ENCODE peak calls at places on chromosomes 12 and 14, in nine cellular contexts. One of them, this sample, is unnamed.

GRCh38 chr12:44372259-44372658 is 503.9 kb downstream of the NELL2 start:
- DNase-seq in SK-N-SH: peak
- DNase-seq in breast epithelium: no peak
- DNase-seq in GM23338: no peak
- DNase-seq in HCT116: no peak
- DNase-seq in HL-60: no peak
- DNase-seq in GM12892: no peak
- DNase-seq in stomach: no peak
- DNase-seq in transverse colon: no peak
- DNase-seq in this sample: no peak

GRCh38 chr12:109284392-109284791 is 24.7 kb downstream of the FOXN4 start:
- DNase-seq in SK-N-SH: no peak
- DNase-seq in breast epithelium: no peak
- DNase-seq in GM23338: no peak
- DNase-seq in HCT116: no peak
- DNase-seq in HL-60: no peak
- DNase-seq in GM12892: no peak
- DNase-seq in stomach: no peak
- DNase-seq in transverse colon: no peak
- DNase-seq in this sample: no peak

GRCh38 chr14:83757896-83758295 is 1772.0 kb upstream of the FLRT2 start:
- DNase-seq in SK-N-SH: no peak
- DNase-seq in breast epithelium: no peak
- DNase-seq in GM23338: no peak
- DNase-seq in HCT116: no peak
- DNase-seq in HL-60: no peak
- DNase-seq in GM12892: no peak
- DNase-seq in stomach: no peak
- DNase-seq in transverse colon: no peak
- DNase-seq in this sample: no peak

GRCh38 chr12:132554857-132555630 is 55.3 kb downstream of the LRCOL1 start:
- DNase-seq in SK-N-SH: peak
- DNase-seq in breast epithelium: no peak
- DNase-seq in GM23338: peak
- DNase-seq in HCT116: no peak
- DNase-seq in HL-60: peak
- DNase-seq in GM12892: no peak
- DNase-seq in stomach: no peak
- DNase-seq in transverse colon: no peak
- DNase-seq in this sample: no peak

GRCh38 chr12:63495974-63496373 is 172.3 kb downstream of the DPY19L2 start:
- DNase-seq in SK-N-SH: no peak
- DNase-seq in breast epithelium: no peak
- DNase-seq in GM23338: no peak
- DNase-seq in HCT116: no peak
- DNase-seq in HL-60: no peak
- DNase-seq in GM12892: no peak
- DNase-seq in stomach: no peak
- DNase-seq in transverse colon: no peak
- DNase-seq in this sample: no peak

GRCh38 chr12:24482882-24483604 is 465.9 kb downstream of the BCAT1 start:
- DNase-seq in SK-N-SH: no peak
- DNase-seq in breast epithelium: no peak
- DNase-seq in GM23338: no peak
- DNase-seq in HCT116: no peak
- DNase-seq in HL-60: no peak
- DNase-seq in GM12892: no peak
- DNase-seq in stomach: no peak
- DNase-seq in transverse colon: no peak
- DNase-seq in this sample: no peak

GRCh38 chr14:100898465-100898864 is 5.1 kb downstream of the RTL1 start:
- DNase-seq in SK-N-SH: no peak
- DNase-seq in breast epithelium: peak
- DNase-seq in GM23338: no peak
- DNase-seq in HCT116: no peak
- DNase-seq in HL-60: no peak
- DNase-seq in GM12892: no peak
- DNase-seq in stomach: no peak
- DNase-seq in transverse colon: no peak
- DNase-seq in this sample: no peak

GRCh38 chr12:119415714-119416113 is 81.2 kb downstream of the CCDC60 start:
- DNase-seq in SK-N-SH: no peak
- DNase-seq in breast epithelium: no peak
- DNase-seq in GM23338: no peak
- DNase-seq in HCT116: no peak
- DNase-seq in HL-60: no peak
- DNase-seq in GM12892: no peak
- DNase-seq in stomach: no peak
- DNase-seq in transverse colon: no peak
- DNase-seq in this sample: no peak

DNA sequence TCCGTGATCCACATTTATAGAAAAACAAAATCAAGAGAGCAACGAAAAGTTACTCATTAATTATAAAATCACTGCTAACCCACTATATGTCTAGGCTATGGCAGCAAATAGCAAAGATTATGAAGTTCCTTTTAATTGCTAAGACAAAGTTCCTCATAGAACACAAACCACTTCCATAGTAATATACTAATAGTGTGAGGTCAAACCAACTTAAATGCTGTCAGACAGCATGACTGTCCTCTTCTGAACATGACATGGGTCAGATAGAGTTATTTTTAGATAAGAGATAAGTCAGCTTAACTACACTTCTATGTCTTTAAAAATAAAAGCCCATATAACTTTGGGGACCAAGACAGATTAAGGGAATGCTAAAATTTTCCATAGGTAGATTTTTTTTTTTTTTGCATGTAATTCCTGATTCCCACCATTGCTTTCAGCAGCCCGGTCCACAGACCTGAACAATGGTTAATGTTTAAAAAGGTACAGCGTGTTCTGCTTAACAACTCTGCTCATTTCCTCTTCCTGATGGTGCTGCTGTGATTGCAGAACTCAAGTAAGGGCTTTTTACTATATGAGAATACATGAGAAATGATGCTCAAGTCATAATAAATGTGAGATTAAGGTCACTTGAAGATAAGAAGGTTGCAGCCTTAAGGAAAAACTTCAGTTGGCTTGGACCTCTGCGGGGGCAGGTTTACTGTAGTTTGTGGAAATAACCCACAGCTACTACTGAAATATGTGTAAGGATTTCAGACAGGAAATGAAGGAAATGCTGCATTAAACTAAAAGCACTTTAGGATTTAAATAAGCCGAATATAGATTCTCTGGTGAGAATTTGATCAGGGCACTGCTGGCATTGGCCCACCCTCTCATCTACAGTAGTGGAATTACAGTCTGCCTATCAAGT is 37.7 kb upstream of the DUSP6 start:
- DNase-seq in SK-N-SH: no peak
- DNase-seq in breast epithelium: no peak
- DNase-seq in GM23338: no peak
- DNase-seq in HCT116: no peak
- DNase-seq in HL-60: no peak
- DNase-seq in GM12892: no peak
- DNase-seq in stomach: no peak
- DNase-seq in transverse colon: peak
- DNase-seq in this sample: no peak
- TF ChIP-seq POLR2AphosphoS5 in SK-N-SH: no peak
- TF ChIP-seq POLR2AphosphoS5 in breast epithelium: no peak
- TF ChIP-seq POLR2AphosphoS5 in GM23338: no peak
- TF ChIP-seq POLR2AphosphoS5 in HCT116: no peak
- TF ChIP-seq POLR2AphosphoS5 in HL-60: no peak
- TF ChIP-seq POLR2AphosphoS5 in GM12892: no peak
- TF ChIP-seq POLR2AphosphoS5 in stomach: no peak
- TF ChIP-seq POLR2AphosphoS5 in transverse colon: peak
- TF ChIP-seq POLR2AphosphoS5 in this sample: no peak

DNA sequence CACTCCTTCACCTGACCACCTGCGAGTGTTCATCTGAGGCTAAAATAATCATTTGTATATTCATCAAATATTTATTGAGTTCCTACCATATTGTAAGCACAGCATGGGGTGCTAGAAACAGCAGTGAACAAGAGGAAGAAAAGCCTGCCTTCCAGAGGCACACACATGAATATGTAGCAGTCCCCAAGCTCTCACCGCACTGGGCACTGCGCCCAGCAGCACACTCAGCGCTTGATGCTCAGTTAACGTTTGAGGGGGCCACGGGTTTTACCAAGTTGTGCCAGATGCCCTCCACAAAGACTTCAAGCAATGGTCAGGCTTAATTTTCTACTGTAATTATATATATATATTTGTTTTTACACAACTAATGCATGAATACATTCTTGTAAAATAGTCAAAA is 52.0 kb downstream of the HELB start:
- DNase-seq in SK-N-SH: no peak
- DNase-seq in breast epithelium: no peak
- DNase-seq in GM23338: no peak
- DNase-seq in HCT116: no peak
- DNase-seq in HL-60: no peak
- DNase-seq in GM12892: no peak
- DNase-seq in stomach: no peak
- DNase-seq in transverse colon: no peak
- DNase-seq in this sample: no peak
- TF ChIP-seq POLR2AphosphoS5 in SK-N-SH: no peak
- TF ChIP-seq POLR2AphosphoS5 in breast epithelium: no peak
- TF ChIP-seq POLR2AphosphoS5 in GM23338: no peak
- TF ChIP-seq POLR2AphosphoS5 in HCT116: no peak
- TF ChIP-seq POLR2AphosphoS5 in HL-60: no peak
- TF ChIP-seq POLR2AphosphoS5 in GM12892: no peak
- TF ChIP-seq POLR2AphosphoS5 in stomach: no peak
- TF ChIP-seq POLR2AphosphoS5 in transverse colon: no peak
- TF ChIP-seq POLR2AphosphoS5 in this sample: no peak

GRCh38 chr14:54567224-54567633 is 301 bp downstream of the SAMD4A start:
- DNase-seq in SK-N-SH: peak
- DNase-seq in breast epithelium: peak
- DNase-seq in GM23338: peak
- DNase-seq in HCT116: no peak
- DNase-seq in HL-60: no peak
- DNase-seq in GM12892: no peak
- DNase-seq in stomach: peak
- DNase-seq in transverse colon: peak
- DNase-seq in this sample: peak

GRCh38 chr14:54570047-54570446 is 3.1 kb downstream of the SAMD4A start:
- DNase-seq in SK-N-SH: no peak
- DNase-seq in breast epithelium: no peak
- DNase-seq in GM23338: no peak
- DNase-seq in HCT116: no peak
- DNase-seq in HL-60: no peak
- DNase-seq in GM12892: no peak
- DNase-seq in stomach: no peak
- DNase-seq in transverse colon: no peak
- DNase-seq in this sample: no peak

GRCh38 chr14:54567634-54568561 is 970 bp downstream of the SAMD4A start:
- DNase-seq in SK-N-SH: peak
- DNase-seq in breast epithelium: peak
- DNase-seq in GM23338: peak
- DNase-seq in HCT116: no peak
- DNase-seq in HL-60: peak
- DNase-seq in GM12892: peak
- DNase-seq in stomach: peak
- DNase-seq in transverse colon: peak
- DNase-seq in this sample: peak

GRCh38 chr14:54570651-54571415 is 3.9 kb downstream of the SAMD4A start:
- DNase-seq in SK-N-SH: no peak
- DNase-seq in breast epithelium: no peak
- DNase-seq in GM23338: no peak
- DNase-seq in HCT116: no peak
- DNase-seq in HL-60: no peak
- DNase-seq in GM12892: no peak
- DNase-seq in stomach: no peak
- DNase-seq in transverse colon: no peak
- DNase-seq in this sample: no peak

DNA sequence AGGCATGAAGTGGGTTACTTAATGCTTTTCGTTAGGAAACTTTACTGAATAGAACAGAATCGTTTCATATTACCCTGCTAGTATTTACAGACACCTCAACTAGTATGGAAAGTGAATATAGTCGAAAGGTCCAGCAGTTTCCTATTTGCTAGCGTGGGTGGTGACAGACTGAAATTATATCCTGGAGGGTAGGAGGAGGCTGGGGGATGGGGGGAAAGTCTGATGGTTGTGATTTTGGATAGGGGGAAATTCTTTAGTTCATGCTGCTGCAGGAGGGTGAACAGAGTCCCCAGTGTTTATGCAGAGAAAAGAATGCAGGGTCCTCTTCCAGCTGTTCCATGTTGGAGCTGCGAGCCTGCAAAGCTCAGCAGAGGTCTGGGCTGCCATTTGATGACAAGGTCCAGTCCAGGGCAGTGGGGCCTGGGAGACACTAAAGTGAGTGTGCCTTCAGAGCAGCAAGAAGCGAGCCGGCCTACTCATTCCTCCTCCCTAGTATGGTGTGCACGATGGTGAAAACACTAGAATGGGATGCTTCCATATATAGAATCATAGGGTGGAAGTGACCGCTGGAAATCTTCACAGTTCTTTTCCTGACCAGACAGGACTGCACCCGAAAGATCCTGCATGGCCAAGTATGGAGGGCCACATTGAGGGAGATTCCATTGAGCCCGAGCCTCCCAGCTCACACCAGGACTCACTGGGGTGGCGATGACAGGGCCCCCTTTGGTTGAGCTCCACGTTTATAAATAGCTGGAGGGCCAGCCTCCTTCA is 2.1 kb downstream of the SAMD4A start:
- DNase-seq in SK-N-SH: no peak
- DNase-seq in breast epithelium: no peak
- DNase-seq in GM23338: no peak
- DNase-seq in HCT116: no peak
- DNase-seq in HL-60: no peak
- DNase-seq in GM12892: no peak
- DNase-seq in stomach: no peak
- DNase-seq in transverse colon: peak
- DNase-seq in this sample: no peak
- TF ChIP-seq POLR2AphosphoS5 in SK-N-SH: no peak
- TF ChIP-seq POLR2AphosphoS5 in breast epithelium: no peak
- TF ChIP-seq POLR2AphosphoS5 in GM23338: no peak
- TF ChIP-seq POLR2AphosphoS5 in HCT116: no peak
- TF ChIP-seq POLR2AphosphoS5 in HL-60: no peak
- TF ChIP-seq POLR2AphosphoS5 in GM12892: no peak
- TF ChIP-seq POLR2AphosphoS5 in stomach: no peak
- TF ChIP-seq POLR2AphosphoS5 in transverse colon: peak
- TF ChIP-seq POLR2AphosphoS5 in this sample: no peak

GRCh38 chr14:68521557-68521901 is 271.3 kb downstream of the ZFP36L1 start:
- DNase-seq in SK-N-SH: no peak
- DNase-seq in breast epithelium: no peak
- DNase-seq in GM23338: no peak
- DNase-seq in HCT116: no peak
- DNase-seq in HL-60: no peak
- DNase-seq in GM12892: no peak
- DNase-seq in stomach: no peak
- DNase-seq in transverse colon: no peak
- DNase-seq in this sample: no peak

GRCh38 chr14:68522510-68523325 is 270.1 kb downstream of the ZFP36L1 start:
- DNase-seq in SK-N-SH: no peak
- DNase-seq in breast epithelium: no peak
- DNase-seq in GM23338: no peak
- DNase-seq in HCT116: no peak
- DNase-seq in HL-60: no peak
- DNase-seq in GM12892: no peak
- DNase-seq in stomach: no peak
- DNase-seq in transverse colon: no peak
- DNase-seq in this sample: no peak

GRCh38 chr14:68520637-68521556 is 272.0 kb downstream of the ZFP36L1 start:
- DNase-seq in SK-N-SH: no peak
- DNase-seq in breast epithelium: peak
- DNase-seq in GM23338: peak
- DNase-seq in HCT116: peak
- DNase-seq in HL-60: no peak
- DNase-seq in GM12892: no peak
- DNase-seq in stomach: peak
- DNase-seq in transverse colon: peak
- DNase-seq in this sample: no peak

GRCh38 chr14:68523326-68523610 is 269.6 kb downstream of the ZFP36L1 start:
- DNase-seq in SK-N-SH: no peak
- DNase-seq in breast epithelium: no peak
- DNase-seq in GM23338: no peak
- DNase-seq in HCT116: no peak
- DNase-seq in HL-60: no peak
- DNase-seq in GM12892: no peak
- DNase-seq in stomach: no peak
- DNase-seq in transverse colon: no peak
- DNase-seq in this sample: no peak

GRCh38 chr14:68521952-68522509 is 270.8 kb downstream of the ZFP36L1 start:
- DNase-seq in SK-N-SH: no peak
- DNase-seq in breast epithelium: no peak
- DNase-seq in GM23338: no peak
- DNase-seq in HCT116: no peak
- DNase-seq in HL-60: no peak
- DNase-seq in GM12892: no peak
- DNase-seq in stomach: no peak
- DNase-seq in transverse colon: no peak
- DNase-seq in this sample: no peak
- TF ChIP-seq POLR2AphosphoS5 in SK-N-SH: no peak
- TF ChIP-seq POLR2AphosphoS5 in breast epithelium: no peak
- TF ChIP-seq POLR2AphosphoS5 in GM23338: no peak
- TF ChIP-seq POLR2AphosphoS5 in HCT116: no peak
- TF ChIP-seq POLR2AphosphoS5 in HL-60: no peak
- TF ChIP-seq POLR2AphosphoS5 in GM12892: no peak
- TF ChIP-seq POLR2AphosphoS5 in stomach: no peak
- TF ChIP-seq POLR2AphosphoS5 in transverse colon: no peak
- TF ChIP-seq POLR2AphosphoS5 in this sample: no peak

This sample was measured in GM12891.